ENCODE peak calls at places on chromosomes 2 and 18, in six cellular contexts. B is NB4, Y is AG04449, G is esophagus squamous epithelium, Z is HepG2, I is fibroblast of lung. P is an unnamed sample.

GRCh38 chr18:39647627-39648502 is 2082.3 kb upstream of the CELF4 start:
- DNase-seq in B (no peak), Y (peak), G (no peak), Z (no peak), I (peak), P (peak)

GRCh38 chr2:120846406-120847095 is 110.9 kb downstream of the GLI2 start:
- DNase-seq in B (no peak), Y (no peak), G (no peak), Z (no peak), I (no peak), P (no peak)

GRCh38 chr2:84946204-84947009 is 24.6 kb upstream of the KCMF1 start:
- DNase-seq in B (peak), Y (no peak), G (no peak), Z (peak), I (no peak), P (peak)

GRCh38 chr2:205637779-205638503 is 44.4 kb upstream of the NRP2 start:
- DNase-seq in B (no peak), Y (no peak), G (no peak), Z (no peak), I (no peak), P (no peak)

GRCh38 chr18:79617521-79618500 is 61.8 kb upstream of the CTDP1 start:
- DNase-seq in B (no peak), Y (no peak), G (no peak), Z (no peak), I (no peak), P (no peak)

GRCh38 chr2:106278477-106278876 is 84.4 kb upstream of the UXS1 start:
- DNase-seq in B (no peak), Y (no peak), G (no peak), Z (no peak), I (no peak), P (no peak)

GRCh38 chr18:78542204-78542603 is 437.4 kb upstream of the SALL3 start:
- DNase-seq in B (no peak), Y (no peak), G (no peak), Z (no peak), I (no peak), P (no peak)

GRCh38 chr18:34600118-34600517 is 110.0 kb upstream of the DTNA start:
- DNase-seq in B (no peak), Y (no peak), G (no peak), Z (no peak), I (peak), P (no peak)

GRCh38 chr2:25460261-25460905 is 118.7 kb upstream of the DNMT3A start:
- DNase-seq in B (no peak), Y (no peak), G (no peak), Z (no peak), I (no peak), P (no peak)

GRCh38 chr2:75596784-75597183 is 36.0 kb upstream of the EVA1A start:
- DNase-seq in B (peak), Y (no peak), G (no peak), Z (no peak), I (no peak), P (no peak)

GRCh38 chr18:29434650-29435049 is 1257.7 kb upstream of the CDH2 start:
- DNase-seq in B (no peak), Y (no peak), G (no peak), Z (no peak), I (no peak), P (no peak)

GRCh38 chr18:48292787-48293409 is 116.3 kb downstream of the ZBTB7C start:
- DNase-seq in B (peak), Y (no peak), G (no peak), Z (no peak), I (no peak), P (no peak)

GRCh38 chr18:75408554-75409506 is 18.7 kb downstream of the SMIM21 start:
- DNase-seq in B (peak), Y (peak), G (no peak), Z (peak), I (peak), P (peak)

GRCh38 chr2:163264376-163264775 is 425.8 kb upstream of the KCNH7 start:
- DNase-seq in B (no peak), Y (no peak), G (no peak), Z (no peak), I (no peak), P (peak)

GRCh38 chr2:233021771-233022170 is 8.7 kb upstream of the NGEF start:
- DNase-seq in B (no peak), Y (no peak), G (no peak), Z (no peak), I (peak), P (no peak)

GRCh38 chr2:74845217-74845751 is 11.4 kb downstream of the HK2 start:
- DNase-seq in B (peak), Y (peak), G (peak), Z (no peak), I (peak), P (peak)

GRCh38 chr2:227493524-227493923 is 21.6 kb downstream of the AGFG1 start:
- DNase-seq in B (no peak), Y (no peak), G (no peak), Z (no peak), I (no peak), P (no peak)

GRCh38 chr2:169131587-169132512 is 62.5 kb downstream of the DHRS9 start:
- DNase-seq in B (peak), Y (no peak), G (no peak), Z (peak), I (peak), P (no peak)

GRCh38 chr2:8685697-8686358 is 4.0 kb downstream of the ID2 start:
- DNase-seq in B (peak), Y (no peak), G (no peak), Z (peak), I (peak), P (no peak)

GRCh38 chr18:54388203-54389142 is 30.8 kb downstream of the C18orf54 start:
- DNase-seq in B (peak), Y (peak), G (no peak), Z (peak), I (peak), P (peak)

GRCh38 chr18:33901894-33902512 is 322.7 kb downstream of the NOL4 start:
- DNase-seq in B (peak), Y (no peak), G (no peak), Z (no peak), I (no peak), P (no peak)

DNA sequence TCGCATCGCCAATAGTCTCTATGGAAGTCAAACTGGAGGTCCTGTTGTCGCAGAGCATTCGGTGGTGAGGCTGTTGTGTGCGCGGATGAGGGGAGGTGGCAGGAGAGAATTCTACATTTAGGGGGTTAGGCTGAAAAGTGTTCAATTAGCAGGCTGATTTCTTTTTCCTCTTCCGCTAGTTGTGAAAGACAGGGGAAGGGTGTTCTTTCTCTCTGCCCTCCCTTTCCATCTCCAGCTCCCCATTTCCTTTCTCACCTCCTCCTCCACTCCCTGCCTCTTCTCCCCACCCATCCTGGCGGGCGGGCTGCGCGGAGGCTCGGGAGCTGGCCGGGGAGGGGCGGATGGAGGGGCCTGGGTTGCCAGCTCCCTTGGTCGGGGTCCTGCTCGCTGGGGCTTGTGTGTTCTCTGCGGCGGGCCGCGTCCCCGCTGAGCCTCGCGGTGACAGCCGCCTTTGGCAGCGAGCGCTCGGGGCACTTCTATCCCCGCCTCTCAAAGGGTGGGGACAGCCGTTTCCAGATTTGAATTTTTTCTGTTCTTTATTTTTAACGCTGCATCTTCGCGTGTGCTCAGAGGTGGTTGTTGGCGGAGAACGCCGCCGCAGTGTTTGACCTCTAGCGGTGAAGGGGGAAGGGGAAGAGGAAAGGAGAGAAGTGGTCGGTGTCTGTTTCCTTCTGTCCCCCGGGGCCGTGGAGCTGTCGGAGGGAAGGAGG is 3.6 kb downstream of the SOX11 start:
- DNase-seq in B (no peak), Y (no peak), G (no peak), Z (no peak), I (peak), P (no peak)
- H3K4me3 ChIP-seq in B (no peak), Y (peak), G (peak), Z (no peak), I (peak), P (peak)

GRCh38 chr2:188975497-188976102 is 1.4 kb downstream of the COL3A1 start:
- DNase-seq in B (no peak), Y (peak), G (no peak), Z (no peak), I (peak), P (peak)
- H3K4me3 ChIP-seq in B (no peak), Y (peak), G (peak), Z (no peak), I (peak), P (peak)

GRCh38 chr2:174575124-174575776 is 22.4 kb downstream of the WIPF1 start:
- DNase-seq in B (no peak), Y (no peak), G (no peak), Z (no peak), I (no peak), P (no peak)

GRCh38 chr2:174574657-174575056 is 22.9 kb downstream of the WIPF1 start:
- DNase-seq in B (no peak), Y (no peak), G (no peak), Z (no peak), I (peak), P (no peak)

GRCh38 chr2:174571669-174572323 is 25.8 kb downstream of the WIPF1 start:
- DNase-seq in B (no peak), Y (no peak), G (no peak), Z (no peak), I (no peak), P (no peak)

GRCh38 chr2:174572556-174572955 is 25.0 kb downstream of the WIPF1 start:
- DNase-seq in B (no peak), Y (no peak), G (no peak), Z (no peak), I (no peak), P (no peak)

DNA sequence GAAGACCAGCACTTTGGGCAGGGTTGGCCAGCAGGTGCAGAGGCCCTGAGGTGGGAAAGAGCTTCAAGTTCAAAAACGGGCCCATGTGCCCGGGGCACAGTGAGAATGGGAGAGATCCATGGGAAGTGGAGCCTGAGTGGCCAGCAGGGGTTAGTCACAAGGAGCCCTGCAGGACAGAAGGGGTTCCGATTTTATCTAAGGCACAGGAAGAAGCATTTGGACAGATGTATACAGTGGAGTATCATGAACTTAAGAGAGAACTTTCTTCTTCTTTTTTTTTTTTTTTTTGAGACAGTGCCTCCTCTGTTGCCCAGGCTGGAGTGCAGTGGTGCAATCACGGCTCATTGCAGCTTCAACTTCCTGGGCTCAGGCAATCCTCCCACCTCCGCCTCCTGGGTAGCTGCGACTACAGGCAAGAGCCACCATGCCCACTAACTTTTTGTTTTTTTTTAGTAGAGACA is 24.0 kb downstream of the WIPF1 start:
- DNase-seq in B (peak), Y (no peak), G (no peak), Z (no peak), I (no peak), P (no peak)
- H3K4me3 ChIP-seq in B (no peak), Y (no peak), G (no peak), Z (no peak), I (no peak), P (no peak)

GRCh38 chr2:134926231-134926931 is 7.8 kb downstream of the CCNT2 start:
- DNase-seq in B (no peak), Y (no peak), G (no peak), Z (peak), I (peak), P (no peak)
- H3K4me3 ChIP-seq in B (no peak), Y (no peak), G (no peak), Z (no peak), I (no peak), P (no peak)

DNA sequence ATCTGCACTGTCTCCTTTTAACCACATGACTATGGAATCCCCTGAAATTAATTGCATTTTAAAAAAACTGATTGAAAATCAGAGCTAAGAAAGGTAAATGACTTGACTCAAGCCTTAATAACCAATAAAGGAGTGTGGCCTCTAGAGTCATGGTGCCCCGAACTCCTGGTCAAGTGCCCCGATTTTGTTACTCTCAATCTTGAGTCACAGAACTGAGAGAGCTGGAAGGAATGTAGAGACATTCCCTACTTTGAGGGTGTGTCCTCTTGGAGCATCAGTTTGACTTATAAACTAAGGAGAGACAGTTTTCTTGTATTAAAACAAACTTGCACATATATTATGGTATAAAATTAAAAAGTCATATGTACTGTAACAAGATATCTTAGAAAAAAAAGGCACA is 2.4 kb downstream of the WDR43 start:
- DNase-seq in B (no peak), Y (no peak), G (no peak), Z (no peak), I (peak), P (no peak)
- H3K4me3 ChIP-seq in B (peak), Y (no peak), G (no peak), Z (peak), I (peak), P (no peak)

GRCh38 chr2:238106698-238107524 is 6.8 kb downstream of the ESPNL start:
- DNase-seq in B (peak), Y (no peak), G (no peak), Z (peak), I (peak), P (no peak)

GRCh38 chr2:238108423-238109201 is 8.5 kb downstream of the ESPNL start:
- DNase-seq in B (peak), Y (no peak), G (no peak), Z (no peak), I (no peak), P (no peak)

GRCh38 chr2:238105506-238106338 is 5.6 kb downstream of the ESPNL start:
- DNase-seq in B (no peak), Y (no peak), G (no peak), Z (no peak), I (no peak), P (no peak)

GRCh38 chr2:238106339-238106697 is 6.2 kb downstream of the ESPNL start:
- DNase-seq in B (no peak), Y (no peak), G (no peak), Z (no peak), I (no peak), P (no peak)

GRCh38 chr2:238107525-238108422 is 7.6 kb downstream of the ESPNL start:
- DNase-seq in B (peak), Y (no peak), G (no peak), Z (peak), I (no peak), P (no peak)
- H3K4me3 ChIP-seq in B (no peak), Y (no peak), G (peak), Z (peak), I (no peak), P (no peak)

GRCh38 chr2:68720665-68721064 is 13.9 kb upstream of the ARHGAP25 start:
- DNase-seq in B (no peak), Y (no peak), G (no peak), Z (no peak), I (no peak), P (no peak)
- H3K4me3 ChIP-seq in B (no peak), Y (no peak), G (no peak), Z (no peak), I (no peak), P (no peak)